ENCODE peak calls at places on chromosome 4, in seven cellular contexts. Y is GM03348, Q is nephron progenitor cell, R is GM06990, D is endothelial cell, P is stomach, U is H7. J is an unnamed sample.
A peak's percentile ranks its signal among the peaks of the same experiment; 100 is the strongest.

GRCh38 chr4:182929296-182929695 is 12.1 kb upstream of the DCTD start:
- DNase-seq in Y (peak; percentile 87), Q (no peak), R (no peak), D (no peak), P (no peak), U (no peak), J (no peak)

GRCh38 chr4:110106946-110107325 is 91.5 kb downstream of the ELOVL6 start:
- DNase-seq in Y (peak; percentile 12), Q (no peak), R (peak; percentile 31), D (no peak), P (no peak), U (no peak), J (no peak)

GRCh38 chr4:56215901-56216300 is 171.4 kb downstream of the AASDH start:
- DNase-seq in Y (peak; percentile 39), Q (no peak), R (no peak), D (peak; percentile 7), P (peak; percentile 47), U (peak; percentile 40), J (peak; percentile 4)

GRCh38 chr4:46975841-46976551 is 17.4 kb downstream of the GABRA4 start:
- DNase-seq in Y (no peak), Q (no peak), R (peak; percentile 69), D (no peak), P (no peak), U (no peak), J (no peak)

GRCh38 chr4:15765910-15766703 is 12.0 kb upstream of the CD38 start:
- DNase-seq in Y (no peak), Q (no peak), R (no peak), D (no peak), P (no peak), U (no peak), J (no peak)

GRCh38 chr4:80911458-80911857 is 119.0 kb upstream of the BMP3 start:
- DNase-seq in Y (no peak), Q (no peak), R (no peak), D (no peak), P (no peak), U (no peak), J (no peak)

GRCh38 chr4:141462361-141462760 is 174.0 kb upstream of the IL15 start:
- DNase-seq in Y (no peak), Q (no peak), R (no peak), D (no peak), P (no peak), U (no peak), J (no peak)

GRCh38 chr4:150794706-150795105 is 212.8 kb downstream of the MAB21L2 start:
- DNase-seq in Y (no peak), Q (no peak), R (no peak), D (no peak), P (no peak), U (no peak), J (no peak)

GRCh38 chr4:77095101-77095826 is 19.5 kb upstream of the CCNI start:
- DNase-seq in Y (peak; percentile 76), Q (peak; percentile 70), R (peak; percentile 20), D (peak; percentile 76), P (peak; percentile 84), U (peak; percentile 63), J (no peak)

GRCh38 chr4:55887594-55887993 is 34.1 kb downstream of the EXOC1 start:
- DNase-seq in Y (no peak), Q (no peak), R (no peak), D (no peak), P (no peak), U (peak; percentile 8), J (no peak)

GRCh38 chr4:120923201-120923522 is 636 bp upstream of the PRDM5 start:
- DNase-seq in Y (no peak), Q (no peak), R (no peak), D (no peak), P (no peak), U (no peak), J (no peak)

GRCh38 chr4:77699731-77700210 is 94.2 kb downstream of the CXCL13 start:
- DNase-seq in Y (peak; percentile 65), Q (peak; percentile 42), R (no peak), D (no peak), P (no peak), U (peak; percentile 13), J (no peak)

GRCh38 chr4:122588453-122589238 is 32.2 kb downstream of the IL21 start:
- DNase-seq in Y (no peak), Q (no peak), R (no peak), D (no peak), P (no peak), U (no peak), J (no peak)

GRCh38 chr4:92198711-92199110 is 105.1 kb upstream of the GRID2 start:
- DNase-seq in Y (no peak), Q (no peak), R (no peak), D (no peak), P (no peak), U (no peak), J (no peak)

GRCh38 chr4:64516176-64516575 is 106.9 kb upstream of the TECRL start:
- DNase-seq in Y (no peak), Q (no peak), R (no peak), D (no peak), P (no peak), U (no peak), J (no peak)

GRCh38 chr4:136651932-136652331 is 880.4 kb downstream of the PCDH18 start:
- DNase-seq in Y (no peak), Q (no peak), R (no peak), D (no peak), P (no peak), U (no peak), J (no peak)

GRCh38 chr4:133594246-133595207 is 445.4 kb downstream of the PCDH10 start:
- DNase-seq in Y (no peak), Q (no peak), R (no peak), D (no peak), P (no peak), U (no peak), J (no peak)

J was measured in 8988T.